ENCODE peak calls at places on chromosomes 4 and X, in seven cellular contexts. One of them, this sample, is unnamed.

GRCh38 chr4:94577136-94577535 is 125.4 kb downstream of the PDLIM5 start:
- DNase-seq in nucleus accumbens: peak
- DNase-seq in bronchial epithelial cell: no peak
- DNase-seq in CD4-positive, alpha-beta T cell: no peak
- DNase-seq in renal cortical epithelial cell: peak
- DNase-seq in activated CD4-positive, alpha-beta T cell treated with anti-CD3 and anti-CD28 coated beads, Interleukin-2, amount 10 ng/mL, durations not matched to agents 7 days and 5 days: no peak
- DNase-seq in T-helper 9 cell: no peak
- DNase-seq in this sample: no peak

GRCh38 chr4:82123934-82124333 is 249.9 kb downstream of the HNRNPD start:
- DNase-seq in nucleus accumbens: no peak
- DNase-seq in bronchial epithelial cell: no peak
- DNase-seq in CD4-positive, alpha-beta T cell: peak
- DNase-seq in renal cortical epithelial cell: no peak
- DNase-seq in activated CD4-positive, alpha-beta T cell treated with anti-CD3 and anti-CD28 coated beads, Interleukin-2, amount 10 ng/mL, durations not matched to agents 7 days and 5 days: peak
- DNase-seq in T-helper 9 cell: peak
- DNase-seq in this sample: no peak

GRCh38 chrX:115576676-115577075 is 15.7 kb downstream of the PLS3 start:
- DNase-seq in nucleus accumbens: no peak
- DNase-seq in bronchial epithelial cell: no peak
- DNase-seq in CD4-positive, alpha-beta T cell: no peak
- DNase-seq in renal cortical epithelial cell: peak
- DNase-seq in activated CD4-positive, alpha-beta T cell treated with anti-CD3 and anti-CD28 coated beads, Interleukin-2, amount 10 ng/mL, durations not matched to agents 7 days and 5 days: no peak
- DNase-seq in T-helper 9 cell: no peak
- DNase-seq in this sample: no peak

GRCh38 chr4:10158355-10158942 is 41.9 kb upstream of the WDR1 start:
- DNase-seq in nucleus accumbens: no peak
- DNase-seq in bronchial epithelial cell: peak
- DNase-seq in CD4-positive, alpha-beta T cell: no peak
- DNase-seq in renal cortical epithelial cell: peak
- DNase-seq in activated CD4-positive, alpha-beta T cell treated with anti-CD3 and anti-CD28 coated beads, Interleukin-2, amount 10 ng/mL, durations not matched to agents 7 days and 5 days: no peak
- DNase-seq in T-helper 9 cell: no peak
- DNase-seq in this sample: no peak

GRCh38 chr4:68896749-68897148 is 54.9 kb downstream of the UGT2A3 start:
- DNase-seq in nucleus accumbens: no peak
- DNase-seq in bronchial epithelial cell: no peak
- DNase-seq in CD4-positive, alpha-beta T cell: no peak
- DNase-seq in renal cortical epithelial cell: no peak
- DNase-seq in activated CD4-positive, alpha-beta T cell treated with anti-CD3 and anti-CD28 coated beads, Interleukin-2, amount 10 ng/mL, durations not matched to agents 7 days and 5 days: no peak
- DNase-seq in T-helper 9 cell: no peak
- DNase-seq in this sample: no peak

GRCh38 chrX:41382699-41383645 is 49.0 kb downstream of the DDX3X start:
- DNase-seq in nucleus accumbens: no peak
- DNase-seq in bronchial epithelial cell: no peak
- DNase-seq in CD4-positive, alpha-beta T cell: peak
- DNase-seq in renal cortical epithelial cell: peak
- DNase-seq in activated CD4-positive, alpha-beta T cell treated with anti-CD3 and anti-CD28 coated beads, Interleukin-2, amount 10 ng/mL, durations not matched to agents 7 days and 5 days: peak
- DNase-seq in T-helper 9 cell: peak
- DNase-seq in this sample: no peak

GRCh38 chrX:1450381-1451161 is 2.1 kb downstream of the ASMTL start:
- DNase-seq in nucleus accumbens: no peak
- DNase-seq in bronchial epithelial cell: no peak
- DNase-seq in CD4-positive, alpha-beta T cell: no peak
- DNase-seq in renal cortical epithelial cell: no peak
- DNase-seq in activated CD4-positive, alpha-beta T cell treated with anti-CD3 and anti-CD28 coated beads, Interleukin-2, amount 10 ng/mL, durations not matched to agents 7 days and 5 days: peak
- DNase-seq in T-helper 9 cell: no peak
- DNase-seq in this sample: no peak

GRCh38 chrX:103845165-103845653 is 13.2 kb upstream of the RAB9B start:
- DNase-seq in nucleus accumbens: peak
- DNase-seq in bronchial epithelial cell: peak
- DNase-seq in CD4-positive, alpha-beta T cell: peak
- DNase-seq in renal cortical epithelial cell: peak
- DNase-seq in activated CD4-positive, alpha-beta T cell treated with anti-CD3 and anti-CD28 coated beads, Interleukin-2, amount 10 ng/mL, durations not matched to agents 7 days and 5 days: peak
- DNase-seq in T-helper 9 cell: peak
- DNase-seq in this sample: peak

GRCh38 chr4:96063639-96064038 is 223.7 kb downstream of the PDHA2 start:
- DNase-seq in nucleus accumbens: no peak
- DNase-seq in bronchial epithelial cell: no peak
- DNase-seq in CD4-positive, alpha-beta T cell: no peak
- DNase-seq in renal cortical epithelial cell: no peak
- DNase-seq in activated CD4-positive, alpha-beta T cell treated with anti-CD3 and anti-CD28 coated beads, Interleukin-2, amount 10 ng/mL, durations not matched to agents 7 days and 5 days: no peak
- DNase-seq in T-helper 9 cell: no peak
- DNase-seq in this sample: no peak

GRCh38 chr4:7013171-7013570 is 30.0 kb upstream of the TADA2B start:
- DNase-seq in nucleus accumbens: no peak
- DNase-seq in bronchial epithelial cell: no peak
- DNase-seq in CD4-positive, alpha-beta T cell: no peak
- DNase-seq in renal cortical epithelial cell: no peak
- DNase-seq in activated CD4-positive, alpha-beta T cell treated with anti-CD3 and anti-CD28 coated beads, Interleukin-2, amount 10 ng/mL, durations not matched to agents 7 days and 5 days: no peak
- DNase-seq in T-helper 9 cell: no peak
- DNase-seq in this sample: no peak

GRCh38 chrX:153934473-153935325 is at the start of gene NAA10:
- DNase-seq in nucleus accumbens: peak
- DNase-seq in bronchial epithelial cell: peak
- DNase-seq in CD4-positive, alpha-beta T cell: no peak
- DNase-seq in renal cortical epithelial cell: peak
- DNase-seq in activated CD4-positive, alpha-beta T cell treated with anti-CD3 and anti-CD28 coated beads, Interleukin-2, amount 10 ng/mL, durations not matched to agents 7 days and 5 days: peak
- DNase-seq in T-helper 9 cell: peak
- DNase-seq in this sample: peak

GRCh38 chr4:81418572-81418971 is 53.1 kb downstream of the RASGEF1B start:
- DNase-seq in nucleus accumbens: no peak
- DNase-seq in bronchial epithelial cell: no peak
- DNase-seq in CD4-positive, alpha-beta T cell: no peak
- DNase-seq in renal cortical epithelial cell: no peak
- DNase-seq in activated CD4-positive, alpha-beta T cell treated with anti-CD3 and anti-CD28 coated beads, Interleukin-2, amount 10 ng/mL, durations not matched to agents 7 days and 5 days: no peak
- DNase-seq in T-helper 9 cell: no peak
- DNase-seq in this sample: no peak

GRCh38 chrX:110391086-110391485 is 32.4 kb downstream of the RTL9 start:
- DNase-seq in nucleus accumbens: no peak
- DNase-seq in bronchial epithelial cell: no peak
- DNase-seq in CD4-positive, alpha-beta T cell: no peak
- DNase-seq in renal cortical epithelial cell: no peak
- DNase-seq in activated CD4-positive, alpha-beta T cell treated with anti-CD3 and anti-CD28 coated beads, Interleukin-2, amount 10 ng/mL, durations not matched to agents 7 days and 5 days: no peak
- DNase-seq in T-helper 9 cell: no peak
- DNase-seq in this sample: no peak

GRCh38 chr4:22515888-22516541 is at the start of gene ADGRA3:
- DNase-seq in nucleus accumbens: peak
- DNase-seq in bronchial epithelial cell: no peak
- DNase-seq in CD4-positive, alpha-beta T cell: no peak
- DNase-seq in renal cortical epithelial cell: peak
- DNase-seq in activated CD4-positive, alpha-beta T cell treated with anti-CD3 and anti-CD28 coated beads, Interleukin-2, amount 10 ng/mL, durations not matched to agents 7 days and 5 days: peak
- DNase-seq in T-helper 9 cell: no peak
- DNase-seq in this sample: peak

GRCh38 chrX:137031517-137032377 is 2.0 kb downstream of the GPR101 start:
- DNase-seq in nucleus accumbens: peak
- DNase-seq in bronchial epithelial cell: peak
- DNase-seq in CD4-positive, alpha-beta T cell: peak
- DNase-seq in renal cortical epithelial cell: peak
- DNase-seq in activated CD4-positive, alpha-beta T cell treated with anti-CD3 and anti-CD28 coated beads, Interleukin-2, amount 10 ng/mL, durations not matched to agents 7 days and 5 days: peak
- DNase-seq in T-helper 9 cell: peak
- DNase-seq in this sample: no peak

GRCh38 chrX:118660085-118660484 is 67.3 kb upstream of the IL13RA1 start:
- DNase-seq in nucleus accumbens: no peak
- DNase-seq in bronchial epithelial cell: no peak
- DNase-seq in CD4-positive, alpha-beta T cell: no peak
- DNase-seq in renal cortical epithelial cell: no peak
- DNase-seq in activated CD4-positive, alpha-beta T cell treated with anti-CD3 and anti-CD28 coated beads, Interleukin-2, amount 10 ng/mL, durations not matched to agents 7 days and 5 days: no peak
- DNase-seq in T-helper 9 cell: no peak
- DNase-seq in this sample: no peak

GRCh38 chr4:23827971-23828680 is 61.7 kb downstream of the PPARGC1A start:
- DNase-seq in nucleus accumbens: no peak
- DNase-seq in bronchial epithelial cell: peak
- DNase-seq in CD4-positive, alpha-beta T cell: no peak
- DNase-seq in renal cortical epithelial cell: peak
- DNase-seq in activated CD4-positive, alpha-beta T cell treated with anti-CD3 and anti-CD28 coated beads, Interleukin-2, amount 10 ng/mL, durations not matched to agents 7 days and 5 days: no peak
- DNase-seq in T-helper 9 cell: no peak
- DNase-seq in this sample: no peak

GRCh38 chr4:172957216-172957615 is 211.4 kb upstream of the GALNT7 start:
- DNase-seq in nucleus accumbens: no peak
- DNase-seq in bronchial epithelial cell: no peak
- DNase-seq in CD4-positive, alpha-beta T cell: no peak
- DNase-seq in renal cortical epithelial cell: no peak
- DNase-seq in activated CD4-positive, alpha-beta T cell treated with anti-CD3 and anti-CD28 coated beads, Interleukin-2, amount 10 ng/mL, durations not matched to agents 7 days and 5 days: no peak
- DNase-seq in T-helper 9 cell: no peak
- DNase-seq in this sample: no peak

GRCh38 chrX:119880552-119881437 is 9.2 kb downstream of the NDUFA1 start:
- DNase-seq in nucleus accumbens: no peak
- DNase-seq in bronchial epithelial cell: peak
- DNase-seq in CD4-positive, alpha-beta T cell: peak
- DNase-seq in renal cortical epithelial cell: peak
- DNase-seq in activated CD4-positive, alpha-beta T cell treated with anti-CD3 and anti-CD28 coated beads, Interleukin-2, amount 10 ng/mL, durations not matched to agents 7 days and 5 days: peak
- DNase-seq in T-helper 9 cell: no peak
- DNase-seq in this sample: no peak

GRCh38 chrX:139804482-139804881 is 96.5 kb upstream of the MCF2 start:
- DNase-seq in nucleus accumbens: no peak
- DNase-seq in bronchial epithelial cell: no peak
- DNase-seq in CD4-positive, alpha-beta T cell: no peak
- DNase-seq in renal cortical epithelial cell: no peak
- DNase-seq in activated CD4-positive, alpha-beta T cell treated with anti-CD3 and anti-CD28 coated beads, Interleukin-2, amount 10 ng/mL, durations not matched to agents 7 days and 5 days: no peak
- DNase-seq in T-helper 9 cell: no peak
- DNase-seq in this sample: no peak

GRCh38 chr4:112099701-112100289 is 45.5 kb upstream of the FAM241A start:
- DNase-seq in nucleus accumbens: no peak
- DNase-seq in bronchial epithelial cell: peak
- DNase-seq in CD4-positive, alpha-beta T cell: no peak
- DNase-seq in renal cortical epithelial cell: peak
- DNase-seq in activated CD4-positive, alpha-beta T cell treated with anti-CD3 and anti-CD28 coated beads, Interleukin-2, amount 10 ng/mL, durations not matched to agents 7 days and 5 days: no peak
- DNase-seq in T-helper 9 cell: no peak
- DNase-seq in this sample: peak

GRCh38 chr4:21827575-21827974 is 121.0 kb downstream of the KCNIP4 start:
- DNase-seq in nucleus accumbens: no peak
- DNase-seq in bronchial epithelial cell: no peak
- DNase-seq in CD4-positive, alpha-beta T cell: no peak
- DNase-seq in renal cortical epithelial cell: no peak
- DNase-seq in activated CD4-positive, alpha-beta T cell treated with anti-CD3 and anti-CD28 coated beads, Interleukin-2, amount 10 ng/mL, durations not matched to agents 7 days and 5 days: no peak
- DNase-seq in T-helper 9 cell: no peak
- DNase-seq in this sample: no peak

GRCh38 chrX:19514791-19515614 is at the start of gene MAP3K15:
- DNase-seq in nucleus accumbens: no peak
- DNase-seq in bronchial epithelial cell: no peak
- DNase-seq in CD4-positive, alpha-beta T cell: no peak
- DNase-seq in renal cortical epithelial cell: no peak
- DNase-seq in activated CD4-positive, alpha-beta T cell treated with anti-CD3 and anti-CD28 coated beads, Interleukin-2, amount 10 ng/mL, durations not matched to agents 7 days and 5 days: peak
- DNase-seq in T-helper 9 cell: no peak
- DNase-seq in this sample: peak

GRCh38 chrX:130726661-130727060 is 176.3 kb downstream of the ENOX2 start:
- DNase-seq in nucleus accumbens: no peak
- DNase-seq in bronchial epithelial cell: peak
- DNase-seq in CD4-positive, alpha-beta T cell: no peak
- DNase-seq in renal cortical epithelial cell: peak
- DNase-seq in activated CD4-positive, alpha-beta T cell treated with anti-CD3 and anti-CD28 coated beads, Interleukin-2, amount 10 ng/mL, durations not matched to agents 7 days and 5 days: no peak
- DNase-seq in T-helper 9 cell: no peak
- DNase-seq in this sample: no peak